ENCODE peak calls at places on chromosomes 7 and 10, in six cellular contexts. E, Z, V, C, I and S are unnamed samples.

GRCh38 chr7:27910341-27910740 is 170.4 kb downstream of the TAX1BP1 start:
- DNase-seq in E (no peak), Z (no peak), V (no peak), C (no peak), I (no peak), S (no peak)

GRCh38 chr7:38592737-38593136 is 38.4 kb downstream of the AMPH start:
- DNase-seq in E (no peak), Z (no peak), V (no peak), C (no peak), I (no peak), S (no peak)

GRCh38 chr10:71460615-71461014 is 63.9 kb downstream of the CDH23 start:
- DNase-seq in E (no peak), Z (no peak), V (no peak), C (no peak), I (no peak), S (no peak)

GRCh38 chr10:106268000-106268399 is 896.5 kb downstream of the SORCS1 start:
- DNase-seq in E (no peak), Z (no peak), V (no peak), C (no peak), I (no peak), S (no peak)

GRCh38 chr10:29691564-29692064 is 56.8 kb upstream of the SVIL start:
- DNase-seq in E (no peak), Z (no peak), V (no peak), C (no peak), I (peak; percentile 65), S (no peak)

GRCh38 chr10:23525406-23525805 is 86.5 kb downstream of the OTUD1 start:
- DNase-seq in E (no peak), Z (no peak), V (no peak), C (peak; percentile 34), I (peak; percentile 3), S (no peak)

GRCh38 chr7:106223156-106223555 is 61.6 kb downstream of the NAMPT start:
- DNase-seq in E (no peak), Z (no peak), V (no peak), C (no peak), I (no peak), S (no peak)

GRCh38 chr10:61752111-61753011 is 89.6 kb downstream of the CABCOCO1 start:
- DNase-seq in E (no peak), Z (no peak), V (no peak), C (no peak), I (peak; percentile 70), S (no peak)

GRCh38 chr10:118264838-118265470 is 77.2 kb downstream of the FAM204A start:
- DNase-seq in E (no peak), Z (no peak), V (no peak), C (no peak), I (no peak), S (no peak)

GRCh38 chr10:28796606-28797512 is 119.5 kb downstream of the BAMBI start:
- DNase-seq in E (peak; percentile 49), Z (peak; percentile 31), V (no peak), C (peak; percentile 20), I (peak; percentile 56), S (no peak)

GRCh38 chr10:12350167-12350872 is 973 bp downstream of the CAMK1D start:
- DNase-seq in E (no peak), Z (no peak), V (peak; percentile 14), C (peak; percentile 52), I (peak; percentile 49), S (no peak)

GRCh38 chr10:8044908-8045727 is 9.4 kb upstream of the GATA3 start:
- DNase-seq in E (peak; percentile 25), Z (no peak), V (no peak), C (no peak), I (no peak), S (peak; percentile 61)

GRCh38 chr7:149126662-149127321 is 668 bp upstream of the ZNF425 start:
- DNase-seq in E (peak; percentile 90), Z (peak; percentile 2), V (peak; percentile 28), C (peak; percentile 62), I (peak; percentile 55), S (peak; percentile 64)

GRCh38 chr7:145105561-145105960 is 269.7 kb upstream of the TPK1 start:
- DNase-seq in E (no peak), Z (no peak), V (no peak), C (no peak), I (no peak), S (no peak)

GRCh38 chr7:2542011-2542923 is 13.1 kb downstream of the BRAT1 start:
- DNase-seq in E (no peak), Z (no peak), V (no peak), C (no peak), I (no peak), S (no peak)

GRCh38 chr7:44375236-44375699 is 49.9 kb upstream of the CAMK2B start:
- DNase-seq in E (peak; percentile 49), Z (no peak), V (no peak), C (peak; percentile 20), I (no peak), S (no peak)

GRCh38 chr7:36600314-36600682 is 124.0 kb downstream of the AOAH start:
- DNase-seq in E (no peak), Z (no peak), V (no peak), C (no peak), I (no peak), S (no peak)

GRCh38 chr7:504221-505081 is 15.2 kb downstream of the PDGFA start:
- DNase-seq in E (no peak), Z (no peak), V (no peak), C (no peak), I (no peak), S (no peak)

GRCh38 chr7:49643321-49643720 is 130.1 kb upstream of the VWC2 start:
- DNase-seq in E (no peak), Z (no peak), V (peak; percentile 20), C (no peak), I (no peak), S (no peak)

GRCh38 chr10:4704034-4704545 is 121.9 kb upstream of the AKR1E2 start:
- DNase-seq in E (no peak), Z (no peak), V (no peak), C (peak; percentile 62), I (peak; percentile 99), S (no peak)

GRCh38 chr7:114789161-114789560 is 132.7 kb upstream of the MDFIC start:
- DNase-seq in E (no peak), Z (no peak), V (no peak), C (no peak), I (peak; percentile 75), S (no peak)

GRCh38 chr10:30002438-30003266 is 56.7 kb downstream of the JCAD start:
- DNase-seq in E (peak; percentile 41), Z (peak; percentile 37), V (peak; percentile 71), C (peak; percentile 81), I (peak; percentile 80), S (peak; percentile 80)

GRCh38 chr10:99619090-99619800 is 994 bp downstream of the SLC25A28 start:
- DNase-seq in E (no peak), Z (no peak), V (no peak), C (no peak), I (peak; percentile 25), S (no peak)

GRCh38 chr7:5231116-5231515 is 41.1 kb downstream of the WIPI2 start:
- DNase-seq in E (no peak), Z (no peak), V (no peak), C (no peak), I (no peak), S (no peak)

GRCh38 chr7:87448427-87448826 is 27.1 kb downstream of the ABCB4 start:
- DNase-seq in E (no peak), Z (no peak), V (no peak), C (no peak), I (no peak), S (no peak)

GRCh38 chr7:55774327-55775050 is 88.1 kb downstream of the SEPTIN14 start:
- DNase-seq in E (no peak), Z (no peak), V (no peak), C (no peak), I (peak; percentile 1), S (no peak)

GRCh38 chr7:23268746-23269145 is 22.2 kb downstream of the GPNMB start:
- DNase-seq in E (peak; percentile 42), Z (no peak), V (no peak), C (no peak), I (no peak), S (no peak)

DNA sequence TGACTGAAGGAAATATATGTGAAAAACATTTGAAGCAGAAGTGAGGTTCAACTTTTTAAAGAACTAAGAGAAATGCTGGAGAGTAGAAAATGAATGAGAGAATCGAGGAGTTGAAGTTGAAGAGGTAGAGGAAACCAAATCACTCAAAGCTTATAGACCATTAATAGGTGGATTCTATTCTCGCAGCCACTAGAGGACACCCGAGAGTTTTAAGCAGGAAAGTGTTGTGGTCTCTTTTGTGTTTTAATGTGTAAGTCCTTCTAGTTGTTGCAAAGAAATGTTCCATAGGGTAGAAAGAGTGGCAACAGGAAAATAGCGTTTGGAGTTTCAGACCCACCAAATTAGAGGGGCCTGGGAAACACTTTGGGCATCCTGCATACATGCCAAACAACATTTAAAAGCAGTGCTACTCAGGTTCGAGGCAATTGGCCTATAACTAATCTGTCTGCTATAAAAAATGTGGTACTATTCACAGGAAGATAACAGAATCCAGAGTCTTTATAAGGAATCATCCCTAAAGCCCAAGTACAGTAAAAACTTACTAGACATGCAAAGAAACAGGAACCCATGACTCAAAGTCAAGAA is 75.3 kb upstream of the TAS2R16 start:
- DNase-seq in E (no peak), Z (no peak), V (no peak), C (peak; percentile 39), I (peak; percentile 19), S (no peak)
- TF ChIP-seq CTCF in E (peak; percentile 44), Z (no peak), V (peak; percentile 58), C (peak; percentile 37), I (peak; percentile 41), S (no peak)

DNA sequence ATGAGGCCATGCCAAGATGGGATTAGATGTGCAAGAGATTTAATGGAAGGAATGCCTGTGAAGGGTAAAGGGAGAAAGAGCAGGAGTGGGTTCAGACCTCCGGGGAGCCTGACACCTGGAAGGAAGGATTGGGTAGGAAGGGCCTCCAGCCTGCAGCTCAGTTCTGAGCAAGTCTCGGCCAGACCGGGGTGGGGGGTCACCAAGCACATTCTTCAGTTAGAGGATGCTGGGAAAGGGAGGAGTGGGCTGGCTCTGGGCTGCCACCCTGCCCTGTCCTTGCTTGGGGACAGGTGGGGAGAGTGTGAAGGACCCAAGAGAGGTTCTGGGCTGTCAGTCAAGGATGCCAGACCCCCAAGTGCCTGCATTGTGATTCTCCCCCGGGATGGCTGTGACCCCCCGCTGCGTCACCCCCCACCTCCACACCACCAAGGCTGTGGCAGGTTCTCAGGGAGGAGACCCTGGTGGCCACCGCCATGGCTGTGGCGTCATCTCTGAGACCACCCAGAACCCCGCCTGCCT is 16.5 kb upstream of the PRKAG2 start:
- DNase-seq in E (no peak), Z (no peak), V (no peak), C (no peak), I (no peak), S (peak; percentile 34)
- TF ChIP-seq CTCF in E (no peak), Z (no peak), V (no peak), C (no peak), I (no peak), S (no peak)

GRCh38 chr7:132239422-132239994 is 336.8 kb downstream of the PLXNA4 start:
- DNase-seq in E (no peak), Z (no peak), V (no peak), C (no peak), I (no peak), S (no peak)
- TF ChIP-seq CTCF in E (no peak), Z (no peak), V (no peak), C (no peak), I (no peak), S (no peak)

DNA sequence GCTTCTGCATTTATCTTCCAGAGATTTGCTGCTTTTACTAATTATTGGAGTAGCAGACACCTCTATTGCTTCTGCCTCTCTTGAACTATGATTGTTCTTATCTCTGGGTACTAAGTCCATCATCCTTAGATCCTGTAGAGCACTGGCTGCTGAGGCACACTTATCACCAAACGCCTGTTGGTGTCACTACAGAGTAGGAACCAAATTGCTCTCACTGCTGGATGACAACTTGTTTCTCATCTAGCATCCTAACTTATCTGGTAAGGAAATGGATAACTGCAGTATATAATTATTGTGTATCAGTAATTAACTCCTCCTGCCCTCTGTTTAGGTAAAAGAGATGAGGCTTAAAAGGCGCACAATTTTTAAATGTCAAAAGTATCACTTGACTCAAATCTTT is 1059.4 kb downstream of the NRG3 start:
- DNase-seq in E (no peak), Z (no peak), V (no peak), C (peak; percentile 9), I (no peak), S (no peak)
- TF ChIP-seq CTCF in E (no peak), Z (no peak), V (peak; percentile 18), C (no peak), I (no peak), S (no peak)